ENCODE peak calls at places on chromosomes 11 and 22, in four cellular contexts. I is mesenchymal stem cell, X is transverse colon, S is tibial artery. Z is an unnamed sample.

GRCh38 chr11:100929377-100929776 is 200.2 kb downstream of the PGR start:
- DNase-seq in I (peak; percentile 43), X (no peak), S (no peak), Z (no peak)

GRCh38 chr11:95520361-95520760 is 269.2 kb downstream of the FAM76B start:
- DNase-seq in I (no peak), X (no peak), S (no peak), Z (no peak)

GRCh38 chr11:64970731-64971151 is 1.2 kb downstream of the MAJIN start:
- DNase-seq in I (no peak), X (peak; percentile 50), S (no peak), Z (no peak)

GRCh38 chr11:96293583-96293982 is 49.4 kb downstream of the MAML2 start:
- DNase-seq in I (no peak), X (no peak), S (no peak), Z (no peak)

GRCh38 chr11:69076129-69076791 is 27.5 kb downstream of the TPCN2 start:
- DNase-seq in I (no peak), X (no peak), S (no peak), Z (peak; percentile 6)

GRCh38 chr11:7889985-7890384 is 41.1 kb downstream of the OR10A6 start:
- DNase-seq in I (no peak), X (no peak), S (no peak), Z (no peak)

GRCh38 chr11:99531468-99531867 is 510.7 kb downstream of the CNTN5 start:
- DNase-seq in I (no peak), X (no peak), S (no peak), Z (peak; percentile 30)

GRCh38 chr22:30490399-30490798 is 15.1 kb downstream of the SEC14L4 start:
- DNase-seq in I (no peak), X (no peak), S (no peak), Z (no peak)

GRCh38 chr11:134597452-134597851 is 185.4 kb upstream of the B3GAT1 start:
- DNase-seq in I (no peak), X (no peak), S (peak; percentile 48), Z (no peak)

GRCh38 chr11:100918551-100919500 is 210.8 kb downstream of the PGR start:
- DNase-seq in I (peak; percentile 46), X (peak; percentile 15), S (no peak), Z (peak; percentile 11)

GRCh38 chr22:42892571-42893316 is 35.7 kb upstream of the ARFGAP3 start:
- DNase-seq in I (no peak), X (no peak), S (no peak), Z (peak; percentile 86)

GRCh38 chr22:44181033-44181911 is 547 bp downstream of the PARVG start:
- DNase-seq in I (no peak), X (peak; percentile 53), S (no peak), Z (no peak)

GRCh38 chr11:68256331-68256741 is 15.4 kb downstream of the C11orf24 start:
- DNase-seq in I (peak; percentile 57), X (no peak), S (no peak), Z (no peak)

GRCh38 chr11:2168286-2169000 is 3.2 kb downstream of the TH start:
- DNase-seq in I (no peak), X (no peak), S (no peak), Z (no peak)

GRCh38 chr11:33379931-33380330 is 122.8 kb downstream of the HIPK3 start:
- DNase-seq in I (no peak), X (no peak), S (no peak), Z (no peak)

GRCh38 chr22:36008131-36008530 is 20.5 kb downstream of the RBFOX2 start:
- DNase-seq in I (no peak), X (no peak), S (no peak), Z (no peak)

GRCh38 chr11:75525433-75526191 is at the start of gene GDPD5:
- DNase-seq in I (peak; percentile 72), X (peak; percentile 87), S (peak; percentile 85), Z (peak; percentile 93)

GRCh38 chr22:23058481-23059336 is 11.6 kb upstream of the GNAZ start:
- DNase-seq in I (no peak), X (no peak), S (peak; percentile 52), Z (peak; percentile 5)

GRCh38 chr11:2166091-2166851 is 5.3 kb upstream of the INS start:
- DNase-seq in I (no peak), X (no peak), S (no peak), Z (no peak)

GRCh38 chr11:45937916-45938315 is 15.5 kb downstream of the LARGE2 start:
- DNase-seq in I (no peak), X (no peak), S (no peak), Z (no peak)

GRCh38 chr11:11967669-11968510 is 40.5 kb downstream of the DKK3 start:
- DNase-seq in I (no peak), X (no peak), S (no peak), Z (no peak)

GRCh38 chr22:42304021-42304790 is 33.8 kb upstream of the TCF20 start:
- DNase-seq in I (no peak), X (no peak), S (no peak), Z (no peak)

GRCh38 chr11:3137486-3138177 is 27.5 kb downstream of the OSBPL5 start:
- DNase-seq in I (peak; percentile 29), X (no peak), S (peak; percentile 58), Z (no peak)

GRCh38 chr11:67429038-67429668 is 859 bp downstream of the RPS6KB2 start:
- DNase-seq in I (no peak), X (no peak), S (no peak), Z (no peak)

GRCh38 chr11:112087212-112087611 is 539 bp downstream of the SDHD start:
- DNase-seq in I (no peak), X (no peak), S (no peak), Z (no peak)

GRCh38 chr11:16785520-16786128 is 47.2 kb downstream of the C11orf58 start:
- DNase-seq in I (peak; percentile 77), X (peak; percentile 73), S (peak; percentile 77), Z (no peak)

GRCh38 chr11:2797181-2797711 is 88.3 kb downstream of the CDKN1C start:
- DNase-seq in I (no peak), X (peak; percentile 5), S (peak; percentile 56), Z (no peak)

GRCh38 chr11:48006301-48006992 is 26.1 kb downstream of the PTPRJ start:
- DNase-seq in I (peak; percentile 45), X (no peak), S (peak; percentile 49), Z (no peak)

GRCh38 chr11:48004456-48004855 is 24.1 kb downstream of the PTPRJ start:
- DNase-seq in I (no peak), X (no peak), S (peak; percentile 42), Z (no peak)

GRCh38 chr11:48005133-48005532 is 24.8 kb downstream of the PTPRJ start:
- DNase-seq in I (no peak), X (no peak), S (peak; percentile 51), Z (no peak)

GRCh38 chr11:48007677-48008076 is 27.3 kb downstream of the PTPRJ start:
- DNase-seq in I (peak; percentile 53), X (no peak), S (peak; percentile 49), Z (no peak)

GRCh38 chr11:48005878-48006277 is 25.5 kb downstream of the PTPRJ start:
- DNase-seq in I (no peak), X (no peak), S (peak; percentile 59), Z (no peak)
- H3K4me3 ChIP-seq in I (no peak overlapping the region), X (no peak overlapping the region), S (no peak overlapping the region), Z (no peak overlapping the region)

GRCh38 chr11:44319170-44319551 is 9.2 kb upstream of the ALX4 start:
- DNase-seq in I (no peak), X (no peak), S (no peak), Z (no peak)

GRCh38 chr11:44318369-44318768 is 8.4 kb upstream of the ALX4 start:
- DNase-seq in I (no peak), X (no peak), S (no peak), Z (no peak)

GRCh38 chr11:44320289-44320973 is 10.5 kb upstream of the ALX4 start:
- DNase-seq in I (no peak), X (no peak), S (no peak), Z (no peak)

GRCh38 chr11:44321059-44321458 is 11.1 kb upstream of the ALX4 start:
- DNase-seq in I (no peak), X (no peak), S (no peak), Z (no peak)

DNA sequence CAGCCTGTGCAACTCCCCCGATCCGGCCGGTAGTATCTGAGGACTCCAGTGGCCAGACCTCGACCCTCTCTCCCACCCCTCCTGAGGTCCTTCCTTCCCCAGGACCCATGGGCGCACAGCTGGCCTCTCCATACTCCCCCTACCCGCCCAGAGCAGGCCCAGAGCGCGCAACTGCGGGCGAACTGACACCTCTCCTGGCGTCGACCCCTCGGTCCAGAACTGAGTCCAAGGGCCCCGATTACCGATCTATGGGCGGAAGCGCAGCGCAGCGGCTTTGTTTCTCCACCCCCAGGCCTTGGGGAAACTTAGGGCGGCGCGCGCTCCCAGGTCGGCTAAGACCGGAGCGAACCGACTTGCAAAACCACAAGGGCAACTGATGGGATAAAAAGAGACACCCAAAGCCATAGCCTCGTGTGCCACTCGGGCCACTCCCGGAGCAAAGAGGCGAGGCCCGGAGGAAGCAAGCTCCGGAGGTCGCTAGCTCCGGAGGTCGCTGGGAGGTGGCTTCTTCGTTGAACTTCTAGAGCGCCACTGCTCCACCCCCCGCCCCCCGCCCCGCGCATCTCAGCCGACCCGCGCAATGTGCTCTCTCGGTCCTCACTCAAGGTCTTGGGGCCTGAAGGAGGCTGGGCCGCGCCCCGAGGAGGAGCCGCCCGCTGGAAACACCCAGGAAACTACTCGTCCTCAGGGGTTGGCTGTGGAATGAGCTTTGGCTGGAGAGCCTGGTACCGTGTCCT is 9.8 kb upstream of the ALX4 start:
- DNase-seq in I (no peak), X (no peak), S (no peak), Z (no peak)
- H3K27me3 ChIP-seq in I (peaks cover 98% of the 10 kb centered on the region), X (peaks cover 100% of the 10 kb centered on the region), S (peaks cover 82% of the 10 kb centered on the region), Z (peaks cover 19% of the 10 kb centered on the region)

GRCh38 chr11:73648629-73649046 is 2.3 kb downstream of the PLEKHB1 start:
- DNase-seq in I (no peak), X (no peak), S (no peak), Z (no peak)
- H3K27ac ChIP-seq in I (no peak overlapping the region), X (no peak overlapping the region), S (no peak overlapping the region), Z (no peak overlapping the region)

GRCh38 chr11:43680521-43681505 is at the start of gene HSD17B12:
- DNase-seq in I (peak; percentile 100), X (peak; percentile 99), S (peak; percentile 99), Z (peak; percentile 98)
- H3K4me3 ChIP-seq in I (peak within 1 kb of the TSS; percentile 87), X (peak within 1 kb of the TSS; percentile 90), S (peak within 1 kb of the TSS; percentile 85), Z (peak within 1 kb of the TSS; percentile 91)